ENCODE peak calls at places on chromosomes 2 and 18, in seven cellular contexts. E is Peyer's patch, A is activated gamma-delta T cell, I is GM03348, L is caudate nucleus, F is lung microvascular endothelial cell, H is NCI-H446. X is an unnamed sample.

GRCh38 chr2:39728941-39729351 is 50.1 kb downstream of the THUMPD2 start:
- DNase-seq in L (no peak), E (no peak), F (peak), H (peak), I (peak), A (no peak), X (no peak)

GRCh38 chr18:37869051-37869450 is 303.5 kb upstream of the CELF4 start:
- DNase-seq in I (no peak), A (no peak), F (no peak), H (peak), E (no peak), L (no peak), X (no peak)

GRCh38 chr18:46736136-46736535 is 20.7 kb downstream of the ST8SIA5 start:
- DNase-seq in H (no peak), I (no peak), L (no peak), E (no peak), A (no peak), F (no peak), X (no peak)

GRCh38 chr2:30450025-30450424 is 3.0 kb downstream of the LCLAT1 start:
- DNase-seq in F (no peak), E (no peak), A (no peak), H (no peak), I (no peak), L (no peak), X (no peak)

GRCh38 chr18:51091270-51091669 is 61.3 kb downstream of the SMAD4 start:
- DNase-seq in L (no peak), A (no peak), H (no peak), F (peak), I (no peak), E (no peak), X (no peak)

GRCh38 chr2:170335351-170335750 is 157.4 kb downstream of the MYO3B start:
- DNase-seq in L (no peak), F (no peak), H (no peak), A (no peak), I (no peak), E (no peak), X (no peak)

GRCh38 chr2:120820885-120821279 is 85.2 kb downstream of the GLI2 start:
- DNase-seq in L (no peak), F (no peak), H (peak), I (peak), E (peak), A (no peak), X (no peak)

GRCh38 chr2:55311444-55311870 is 42.4 kb upstream of the MTIF2 start:
- DNase-seq in L (no peak), I (peak), F (peak), A (no peak), H (no peak), E (no peak), X (no peak)

GRCh38 chr2:179825494-179825893 is 35.9 kb downstream of the ZNF385B start:
- DNase-seq in L (no peak), I (no peak), H (no peak), F (no peak), E (no peak), A (no peak), X (no peak)

GRCh38 chr2:65017335-65017734 is 28.1 kb downstream of the SLC1A4 start:
- DNase-seq in A (no peak), F (no peak), E (no peak), I (no peak), L (no peak), H (no peak), X (no peak)

X was measured in right lobe of liver.